ENCODE peak calls at places on chromosomes 3 and 15, in nine cellular contexts. I, D, Y, L, G, R, Q, H and O are unnamed samples.

GRCh38 chr3:191085091-191085490 is 114.0 kb upstream of the OSTN start:
- DNase-seq in Q (no peak), R (no peak), I (no peak), L (no peak), D (no peak), H (no peak), G (no peak), Y (no peak), O (no peak)

GRCh38 chr3:121153851-121154250 is 245.8 kb downstream of the STXBP5L start:
- DNase-seq in R (no peak), I (no peak), Q (no peak), L (no peak), D (no peak), Y (no peak), H (no peak), G (no peak), O (no peak)

GRCh38 chr3:100096866-100097265 is 17.4 kb downstream of the FILIP1L start:
- DNase-seq in R (no peak), L (no peak), G (no peak), I (no peak), Y (no peak), Q (no peak), D (no peak), H (no peak), O (no peak)

GRCh38 chr15:70498096-70498626 is 265.2 kb downstream of the UACA start:
- DNase-seq in Q (no peak), R (no peak), H (no peak), D (no peak), Y (no peak), G (no peak), I (no peak), L (no peak), O (no peak)

GRCh38 chr3:172717493-172718088 is 6.7 kb upstream of the NCEH1 start:
- DNase-seq in H (no peak), G (no peak), R (no peak), Y (no peak), I (peak; percentile 22), Q (no peak), L (no peak), D (no peak), O (no peak)

GRCh38 chr3:151371531-151371930 is 13.0 kb downstream of the P2RY12 start:
- DNase-seq in Q (no peak), D (no peak), R (no peak), I (no peak), L (no peak), G (no peak), H (no peak), Y (no peak), O (no peak)

GRCh38 chr3:196989721-196990262 is 21.2 kb upstream of the PIGZ start:
- DNase-seq in G (no peak), H (no peak), I (no peak), L (no peak), D (no peak), Y (no peak), R (no peak), Q (no peak), O (no peak)

GRCh38 chr3:9147215-9147895 is 102.1 kb downstream of the SRGAP3 start:
- DNase-seq in I (no peak), D (no peak), L (no peak), Y (no peak), R (no peak), H (peak; percentile 52), G (no peak), Q (no peak), O (no peak)

GRCh38 chr3:123419156-123419849 is 29.6 kb downstream of the ADCY5 start:
- DNase-seq in D (no peak), L (no peak), G (no peak), I (no peak), H (no peak), R (no peak), Q (no peak), Y (no peak), O (no peak)

GRCh38 chr3:123414958-123415792 is 33.7 kb downstream of the ADCY5 start:
- DNase-seq in Q (no peak), H (no peak), I (no peak), R (no peak), D (no peak), Y (no peak), L (no peak), G (no peak), O (no peak)

GRCh38 chr3:123419850-123420292 is 29.0 kb downstream of the ADCY5 start:
- DNase-seq in L (no peak), D (no peak), Y (no peak), H (peak; percentile 40), R (no peak), I (no peak), G (no peak), Q (no peak), O (peak; percentile 71)

GRCh38 chr3:123416173-123416572 is 32.7 kb downstream of the ADCY5 start:
- DNase-seq in D (no peak), Y (no peak), L (no peak), R (no peak), H (no peak), G (no peak), Q (no peak), I (no peak), O (no peak)

GRCh38 chr3:123416647-123417046 is 32.2 kb downstream of the ADCY5 start:
- DNase-seq in L (no peak), G (no peak), Q (no peak), H (no peak), Y (no peak), I (no peak), R (no peak), D (no peak), O (no peak)
- H3K27me3 ChIP-seq in L (no peaks in the 10 kb centered on the region), G (no peaks in the 10 kb centered on the region), Q (no peaks in the 10 kb centered on the region), H (no peaks in the 10 kb centered on the region), Y (no peaks in the 10 kb centered on the region), I (no peaks in the 10 kb centered on the region), R (no peaks in the 10 kb centered on the region), D (no peaks in the 10 kb centered on the region), O (no peaks in the 10 kb centered on the region)

GRCh38 chr3:10942806-10943205 is 49.7 kb upstream of the SLC6A1 start:
- DNase-seq in H (no peak), D (no peak), G (no peak), I (no peak), R (no peak), Y (no peak), Q (no peak), L (no peak), O (no peak)

GRCh38 chr3:10946526-10946925 is 46.0 kb upstream of the SLC6A1 start:
- DNase-seq in D (no peak), Y (no peak), Q (no peak), H (no peak), I (no peak), G (no peak), L (no peak), R (no peak), O (no peak)

GRCh38 chr3:10948326-10948725 is 44.2 kb upstream of the SLC6A1 start:
- DNase-seq in I (no peak), R (no peak), H (no peak), Q (no peak), L (no peak), D (no peak), G (no peak), Y (no peak), O (no peak)

GRCh38 chr3:10944866-10945265 is 47.7 kb upstream of the SLC6A1 start:
- DNase-seq in Y (no peak), H (no peak), G (no peak), D (no peak), I (no peak), R (no peak), L (no peak), Q (no peak), O (no peak)

DNA sequence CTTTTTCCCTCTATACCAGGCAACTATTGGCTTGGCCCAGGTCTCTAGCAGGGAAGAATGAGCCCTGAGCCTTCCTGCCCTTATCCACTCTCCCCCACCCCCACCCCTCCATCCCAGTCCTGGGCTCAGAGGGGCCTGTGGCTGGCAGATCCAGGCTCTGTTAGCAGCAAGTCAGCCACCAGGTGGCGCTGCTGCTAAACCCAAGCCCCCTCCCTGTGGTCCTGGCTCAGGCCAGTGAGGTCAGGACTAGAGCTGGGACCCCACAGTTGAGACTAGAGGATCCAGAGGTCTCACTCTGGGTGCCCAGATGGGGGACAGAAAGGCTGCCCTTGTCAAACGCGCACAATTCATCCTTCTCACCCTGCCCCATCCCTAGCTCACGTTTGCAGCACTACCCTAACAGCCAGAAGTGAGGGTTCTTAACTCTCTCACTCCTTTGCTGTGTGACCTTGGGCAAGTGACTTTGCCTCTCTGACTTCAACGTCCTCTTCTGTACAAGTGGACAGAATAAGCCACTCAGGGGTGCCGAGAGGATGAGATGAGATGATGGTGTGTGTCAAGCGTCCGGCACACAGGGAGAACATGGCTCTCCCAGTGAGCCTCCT is 46.8 kb upstream of the SLC6A1 start:
- DNase-seq in D (peak; percentile 77), Y (peak; percentile 90), Q (peak; percentile 69), R (peak; percentile 21), I (peak; percentile 44), H (peak; percentile 52), G (peak; percentile 62), L (peak; percentile 34), O (no peak)
- TF ChIP-seq CTCF in D (peak; percentile 90), Y (peak; percentile 93), Q (peak; percentile 70), R (peak; percentile 34), I (peak; percentile 79), H (peak; percentile 74), G (peak; percentile 64), L (peak; percentile 66), O (peak; percentile 72)

DNA sequence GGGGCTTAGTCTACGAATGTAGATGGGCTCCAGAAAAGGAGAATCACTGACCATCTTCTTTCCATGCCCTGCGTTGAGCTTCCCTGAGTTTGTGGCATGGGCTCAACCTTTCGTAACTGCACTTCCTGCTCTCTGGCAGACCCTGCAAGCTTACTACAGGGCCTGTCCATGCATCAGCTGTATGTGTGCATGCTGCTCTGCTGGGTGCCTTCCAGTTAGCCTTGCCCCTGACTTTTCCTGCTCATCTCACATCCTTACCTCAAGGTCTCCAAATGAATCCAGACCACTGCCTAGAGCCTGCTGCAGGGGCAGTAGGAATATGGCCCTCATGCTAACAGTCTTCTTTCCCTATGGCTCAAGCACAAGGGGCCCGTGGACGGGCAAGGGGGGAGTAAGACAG is 2.0 kb upstream of the TF start:
- DNase-seq in H (no peak), Q (no peak), I (no peak), G (no peak), L (no peak), Y (no peak), D (no peak), R (no peak), O (no peak)
- H3K27me3 ChIP-seq in H (no peaks in the 10 kb centered on the region), Q (peaks cover 11% of the 10 kb centered on the region), I (no peaks in the 10 kb centered on the region), G (no peaks in the 10 kb centered on the region), L (peaks cover 31% of the 10 kb centered on the region), Y (no peaks in the 10 kb centered on the region), D (peaks cover 16% of the 10 kb centered on the region), R (peaks cover 10% of the 10 kb centered on the region), O (no peaks in the 10 kb centered on the region)

DNA sequence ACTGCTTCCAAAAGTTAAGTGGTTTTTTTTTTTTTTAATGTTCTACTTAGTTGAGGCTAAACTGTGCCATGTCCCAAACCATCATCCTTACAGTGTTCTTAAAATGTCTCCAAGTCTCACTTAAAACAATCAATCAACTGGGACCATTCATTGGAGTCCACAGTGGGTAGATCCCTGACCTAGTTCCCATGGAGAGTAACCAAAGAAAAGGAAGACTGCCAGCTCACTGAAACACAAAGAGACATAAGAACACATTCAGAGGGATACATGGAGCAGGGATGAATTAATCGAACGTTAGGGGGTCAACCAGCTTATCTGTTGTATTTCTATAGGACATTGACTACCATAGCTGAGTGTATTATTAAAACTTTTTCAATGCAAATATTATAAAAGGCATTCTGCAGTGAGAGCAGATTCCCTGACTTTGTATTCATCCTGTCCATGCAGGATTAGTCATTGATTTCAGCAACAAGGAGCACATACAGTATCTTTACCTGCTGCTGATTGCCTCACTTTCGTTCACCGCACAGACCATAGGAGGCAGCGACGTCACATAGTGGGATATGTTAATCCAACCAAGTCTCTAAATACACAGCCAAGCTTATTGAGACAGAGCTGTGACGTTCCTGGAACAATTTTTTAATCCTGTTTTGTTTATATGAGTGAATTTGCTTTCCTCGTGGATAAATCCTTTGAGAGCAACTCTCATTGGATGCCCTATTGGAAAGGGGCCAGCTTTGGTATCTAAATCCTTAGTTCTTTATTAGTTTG is 365.0 kb upstream of the RBMS3 start:
- DNase-seq in D (peak; percentile 68), G (no peak), R (no peak), Y (peak; percentile 43), I (peak; percentile 26), H (no peak), Q (peak; percentile 47), L (no peak), O (peak; percentile 69)
- TF ChIP-seq CTCF in D (peak; percentile 64), G (no peak), R (no peak), Y (peak; percentile 39), I (no peak), H (no peak), Q (peak; percentile 44), L (no peak), O (no peak)